ENCODE peak calls at places on chromosomes 7 and 10, in seven cellular contexts. B, J, G, W, Y, O and D are unnamed samples. For H3K36me3 and H3K4me1, the result is how much of the 10 kb centered on the place peaks cover.

GRCh38 chr7:157022681-157023588 is 12.5 kb upstream of the MNX1 start:
- DNase-seq in J (peak), O (no peak), Y (no peak), B (peak), G (no peak), W (peak), D (peak)

GRCh38 chr7:68063171-68063570 is 1066.5 kb downstream of the TYW1 start:
- DNase-seq in B (no peak), W (no peak), Y (no peak), G (no peak), O (no peak), J (peak), D (no peak)

GRCh38 chr7:2820508-2820934 is 23.6 kb downstream of the GNA12 start:
- DNase-seq in W (peak), Y (peak), B (peak), O (peak), J (no peak), G (no peak), D (no peak)

GRCh38 chr7:5491251-5492044 is 67.8 kb upstream of the TNRC18 start:
- DNase-seq in B (no peak), J (peak), O (peak), G (no peak), W (peak), Y (no peak), D (no peak)

GRCh38 chr10:117980755-117981525 is 65.8 kb downstream of the RAB11FIP2 start:
- DNase-seq in O (no peak), G (no peak), Y (no peak), J (no peak), W (no peak), B (no peak), D (no peak)

GRCh38 chr7:82234457-82235049 is 209.0 kb downstream of the CACNA2D1 start:
- DNase-seq in Y (no peak), G (no peak), W (no peak), J (peak), B (no peak), O (no peak), D (no peak)

GRCh38 chr7:30531286-30531685 is 26.7 kb upstream of the GGCT start:
- DNase-seq in O (no peak), W (no peak), J (no peak), Y (no peak), B (no peak), G (no peak), D (no peak)

GRCh38 chr7:157309990-157310668 is 26.7 kb upstream of the DNAJB6 start:
- DNase-seq in Y (no peak), W (no peak), J (peak), O (no peak), B (no peak), G (no peak), D (no peak)

GRCh38 chr7:88927-89921 is 103.1 kb upstream of the FAM20C start:
- DNase-seq in B (no peak), G (peak), J (no peak), W (peak), Y (peak), O (peak), D (no peak)

GRCh38 chr7:45088821-45089313 is at the start of gene NACAD:
- DNase-seq in B (peak), Y (no peak), G (no peak), O (peak), J (peak), W (peak), D (peak)

GRCh38 chr10:60869916-60870728 is 73.9 kb downstream of the RHOBTB1 start:
- DNase-seq in Y (no peak), W (no peak), O (no peak), G (no peak), J (no peak), B (no peak), D (no peak)

GRCh38 chr7:159160450-159160849 is 15.8 kb upstream of the VIPR2 start:
- DNase-seq in G (no peak), J (no peak), O (no peak), B (no peak), W (no peak), Y (no peak), D (no peak)

GRCh38 chr7:7771452-7771851 is 53.0 kb upstream of the RPA3 start:
- DNase-seq in G (no peak), O (no peak), Y (no peak), B (no peak), J (no peak), W (no peak), D (no peak)

GRCh38 chr10:95758351-95759025 is 2.5 kb downstream of the ENTPD1 start:
- DNase-seq in O (no peak), J (no peak), B (peak), Y (no peak), G (no peak), W (no peak), D (no peak)

GRCh38 chr7:105578496-105578895 is 2.8 kb downstream of the EFCAB10 start:
- DNase-seq in W (no peak), B (no peak), Y (no peak), G (no peak), J (no peak), O (no peak), D (no peak)

GRCh38 chr10:2978111-2978510 is 89.2 kb upstream of the PFKP start:
- DNase-seq in J (peak), W (no peak), Y (no peak), G (no peak), B (no peak), O (no peak), D (no peak)

GRCh38 chr7:111126987-111127386 is 36.1 kb downstream of the LRRN3 start:
- DNase-seq in B (no peak), O (no peak), W (no peak), G (no peak), J (no peak), Y (no peak), D (no peak)

GRCh38 chr10:43420369-43421200 is 11.6 kb upstream of the HNRNPF start:
- DNase-seq in G (peak), Y (peak), O (peak), J (peak), B (peak), W (peak), D (peak)

GRCh38 chr10:132441818-132442217 is 44.8 kb downstream of the PWWP2B start:
- DNase-seq in J (no peak), W (no peak), G (no peak), Y (no peak), B (no peak), O (no peak), D (no peak)

GRCh38 chr7:132783824-132784223 is 207.6 kb upstream of the PLXNA4 start:
- DNase-seq in B (no peak), W (no peak), Y (no peak), O (no peak), G (no peak), J (no peak), D (no peak)

GRCh38 chr10:46520381-46520780 is 36.1 kb downstream of the GPRIN2 start:
- DNase-seq in B (peak), Y (no peak), W (peak), G (no peak), J (no peak), O (peak), D (no peak)

GRCh38 chr7:92590711-92591310 is 621 bp upstream of the FAM133B start:
- DNase-seq in B (no peak), O (no peak), W (no peak), Y (no peak), G (no peak), J (no peak), D (no peak)

GRCh38 chr7:41328131-41328530 is 374.8 kb downstream of the INHBA start:
- DNase-seq in B (no peak), G (no peak), W (no peak), O (no peak), J (peak), Y (no peak), D (no peak)

GRCh38 chr7:30845426-30846135 is 66.1 kb upstream of the AQP1 start:
- DNase-seq in J (no peak), W (no peak), G (no peak), Y (peak), B (no peak), O (peak), D (no peak)

GRCh38 chr7:136405931-136406777 is 429.0 kb upstream of the MTPN start:
- DNase-seq in O (no peak), G (no peak), W (peak), Y (peak), B (peak), J (peak), D (no peak)

GRCh38 chr10:78706256-78706655 is 362.5 kb upstream of the ZMIZ1 start:
- DNase-seq in O (no peak), W (no peak), G (no peak), B (no peak), J (no peak), Y (no peak), D (no peak)

GRCh38 chr7:82015751-82016150 is 245.9 kb upstream of the HGF start:
- DNase-seq in O (no peak), J (no peak), B (no peak), Y (no peak), G (no peak), W (no peak), D (no peak)

GRCh38 chr10:97724341-97724941 is 10.9 kb downstream of the MARVELD1 start:
- DNase-seq in J (no peak), G (no peak), B (peak), W (no peak), O (no peak), Y (no peak), D (peak)

GRCh38 chr7:29208410-29209250 is 14.1 kb downstream of the CHN2 start:
- DNase-seq in Y (no peak), O (no peak), G (no peak), W (no peak), B (peak), J (no peak), D (no peak)

GRCh38 chr10:9010093-9010492 is 955.6 kb downstream of the GATA3 start:
- DNase-seq in W (no peak), B (no peak), Y (no peak), O (no peak), G (no peak), J (no peak), D (no peak)

GRCh38 chr10:33216661-33217427 is 117.6 kb downstream of the NRP1 start:
- DNase-seq in B (no peak), O (no peak), G (no peak), Y (no peak), J (peak), W (no peak), D (no peak)

GRCh38 chr10:64814201-64814600 is 1293.0 kb downstream of the REEP3 start:
- DNase-seq in O (no peak), W (no peak), B (no peak), J (no peak), G (no peak), Y (no peak), D (no peak)

GRCh38 chr7:17943006-17943405 is 2.7 kb upstream of the SNX13 start:
- DNase-seq in W (no peak), O (no peak), B (no peak), Y (no peak), G (no peak), J (no peak), D (no peak)

GRCh38 chr7:41774966-41775365 is 72.1 kb upstream of the INHBA start:
- DNase-seq in B (no peak), Y (no peak), O (no peak), W (no peak), J (no peak), G (no peak), D (no peak)

GRCh38 chr10:16950686-16951681 is 133.8 kb upstream of the RSU1 start:
- DNase-seq in W (no peak), Y (no peak), J (peak), B (no peak), O (no peak), G (no peak), D (no peak)

DNA sequence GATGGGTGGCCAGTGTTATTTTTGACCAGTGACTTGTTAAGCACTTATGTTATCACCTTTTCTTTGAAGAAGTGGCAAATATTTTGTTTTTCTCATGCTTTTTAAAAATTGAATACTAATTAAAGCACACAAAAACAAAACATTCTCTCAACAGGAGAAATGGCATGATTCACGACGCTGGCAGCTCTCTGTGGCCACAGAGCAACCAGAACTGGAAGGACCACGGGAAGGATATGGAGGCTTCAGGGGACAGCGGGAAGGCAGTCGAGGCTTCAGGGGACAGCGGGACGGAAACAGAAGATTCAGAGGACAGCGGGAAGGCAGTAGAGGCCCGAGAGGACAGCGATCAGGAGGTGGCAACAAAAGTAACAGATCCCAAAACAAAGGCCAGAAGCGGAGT is 6.2 kb upstream of the KIFBP start:
- DNase-seq in B (no peak), G (peak), W (no peak), Y (no peak), J (no peak), O (no peak), D (no peak)
- H3K36me3 ChIP-seq in B (half or more), G (half or more), W (half or more), Y (half or more), J (half or more), O (under half), D (half or more)

GRCh38 chr10:85044-85443 is 35.9 kb upstream of the TUBB8 start:
- DNase-seq in J (no peak), Y (no peak), O (no peak), G (no peak), B (no peak), W (no peak), D (no peak)
- H3K4me1 ChIP-seq in J (under half), Y (under half), O (under half), G (under half), B (under half), W (under half), D (under half)

DNA sequence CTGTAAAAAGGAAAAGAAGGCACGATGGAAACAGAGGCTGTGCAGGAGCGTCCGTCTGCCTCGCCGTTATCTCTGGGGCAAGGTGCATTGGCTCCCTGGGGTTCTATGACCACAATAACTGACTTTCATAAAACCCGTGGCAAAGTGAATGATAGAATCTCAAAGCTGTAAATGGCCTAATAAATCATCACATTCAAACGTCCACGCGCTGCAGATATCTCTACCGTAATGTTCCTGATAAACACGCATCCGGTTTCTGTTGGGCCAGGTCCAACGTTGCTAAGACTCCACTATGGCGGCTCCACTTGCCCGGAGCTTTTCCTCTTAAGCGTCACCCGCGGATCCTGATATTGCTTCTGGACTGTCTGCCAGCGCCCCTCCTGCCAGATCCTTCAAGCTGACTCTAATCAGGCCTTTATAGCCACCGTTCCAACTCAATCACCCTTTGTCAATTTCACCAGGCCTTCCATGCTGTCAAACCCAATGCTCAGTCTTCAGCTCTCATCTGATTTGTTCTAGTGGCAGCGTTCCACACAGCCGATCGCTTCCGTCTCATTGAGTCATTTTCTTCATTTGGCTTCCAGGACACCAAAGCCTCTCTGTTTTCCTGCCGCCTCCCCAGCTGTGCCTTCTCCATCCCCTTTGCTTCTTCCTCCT is 265.5 kb upstream of the FOXK1 start:
- DNase-seq in O (no peak), Y (no peak), B (peak), J (peak), W (peak), G (peak), D (no peak)
- TF ChIP-seq EP300 in O (no peak), Y (no peak), B (no peak), J (peak), W (no peak), G (no peak), D (no peak)

GRCh38 chr10:72340911-72341310 is 13.8 kb downstream of the DNAJB12 start:
- DNase-seq in Y (no peak), J (no peak), O (no peak), W (no peak), G (no peak), B (no peak), D (no peak)
- H3K36me3 ChIP-seq in Y (half or more), J (under half), O (under half), W (half or more), G (half or more), B (under half), D (half or more)

DNA sequence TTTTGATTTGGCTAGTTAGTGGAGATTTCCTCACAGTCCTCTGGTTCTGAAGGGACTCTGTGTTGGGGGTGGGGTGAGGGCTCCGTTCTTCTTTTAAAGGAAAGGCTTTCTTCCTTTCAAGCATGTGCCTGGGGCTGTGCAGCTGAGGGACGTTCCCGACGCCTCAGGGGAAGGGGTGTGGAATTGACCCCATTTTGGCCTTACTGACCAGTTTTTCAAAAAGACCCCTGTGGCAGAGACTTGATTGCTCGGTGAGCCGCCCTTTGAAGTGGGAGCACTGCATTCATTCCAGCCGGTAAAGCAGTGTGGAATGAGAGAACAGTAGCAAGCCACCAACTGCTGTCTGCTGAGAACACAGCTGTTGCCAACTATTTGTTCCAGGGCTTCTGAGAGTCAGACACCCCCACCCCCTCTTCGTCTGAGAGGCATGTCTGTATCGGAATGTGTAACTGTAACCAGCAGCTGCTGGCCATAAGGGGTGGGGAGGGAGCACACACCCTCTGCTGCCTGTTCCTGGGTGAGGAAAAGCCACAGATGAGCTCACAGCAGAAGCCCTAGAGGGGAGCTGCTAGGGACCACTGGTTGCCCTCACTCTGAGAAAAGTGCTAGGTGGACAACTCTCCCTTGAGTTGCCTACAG is 33.1 kb downstream of the WBP1L start:
- DNase-seq in B (peak), G (peak), J (peak), Y (peak), O (peak), W (peak), D (peak)
- H3K4me1 ChIP-seq in B (under half), G (half or more), J (under half), Y (under half), O (under half), W (half or more), D (half or more)